ENCODE peak calls at places on chromosomes 4 and X, in six cellular contexts. P is IMR-90, Y is mesendoderm, D is H1, Q is mesenchymal stem cell, H is trophoblast cell. J is an unnamed sample.

GRCh38 chrX:47091149-47091775 is 13.0 kb downstream of the RGN start:
- DNase-seq in Q (peak), Y (no peak), P (peak), D (no peak), H (no peak), J (peak)

GRCh38 chr4:77950204-77950603 is 87.6 kb downstream of the MRPL1 start:
- DNase-seq in H (no peak), P (no peak), Q (no peak), D (no peak), Y (no peak), J (no peak)

GRCh38 chr4:86497980-86498379 is 96.1 kb upstream of the PTPN13 start:
- DNase-seq in P (no peak), D (no peak), H (no peak), Y (no peak), Q (peak), J (no peak)

GRCh38 chr4:117868201-117868600 is 166.1 kb upstream of the NDST3 start:
- DNase-seq in D (no peak), Q (no peak), H (no peak), P (no peak), Y (no peak), J (no peak)

GRCh38 chr4:31294655-31295054 is 574.5 kb downstream of the PCDH7 start:
- DNase-seq in D (no peak), P (no peak), H (no peak), Q (no peak), Y (no peak), J (no peak)

GRCh38 chr4:182194115-182194834 is 48.9 kb upstream of the TENM3 start:
- DNase-seq in D (no peak), Y (no peak), H (no peak), P (no peak), Q (no peak), J (no peak)

GRCh38 chrX:101485212-101486064 is at the start of gene ARMCX4:
- DNase-seq in P (peak), Q (peak), H (no peak), D (peak), Y (peak), J (peak)

GRCh38 chrX:319579-320125 is 1.1 kb upstream of the GTPBP6 start:
- DNase-seq in Q (no peak), D (no peak), H (no peak), Y (no peak), P (no peak), J (no peak)

GRCh38 chr4:188387134-188387791 is 248.0 kb downstream of the TRIML1 start:
- DNase-seq in D (no peak), Q (peak), P (peak), Y (peak), H (peak), J (peak)

GRCh38 chrX:41116948-41117347 is 31.7 kb downstream of the USP9X start:
- DNase-seq in Y (no peak), Q (no peak), H (no peak), P (no peak), D (no peak), J (no peak)

GRCh38 chr4:102616661-102617060 is 115.5 kb downstream of the NFKB1 start:
- DNase-seq in H (no peak), P (no peak), Y (peak), D (no peak), Q (no peak), J (no peak)

GRCh38 chr4:42656736-42656985 is 244 bp downstream of the ATP8A1 start:
- DNase-seq in H (no peak), P (no peak), D (no peak), Q (no peak), Y (no peak), J (no peak)

GRCh38 chr4:91734682-91735081 is 569.1 kb upstream of the GRID2 start:
- DNase-seq in Q (no peak), D (no peak), H (no peak), P (no peak), Y (no peak), J (no peak)

GRCh38 chr4:17561195-17561909 is 15.6 kb upstream of the LAP3 start:
- DNase-seq in P (peak), D (no peak), Y (no peak), Q (no peak), H (peak), J (no peak)

GRCh38 chr4:8235686-8236085 is 33.9 kb upstream of the HTRA3 start:
- DNase-seq in P (no peak), D (no peak), Q (no peak), H (no peak), Y (no peak), J (no peak)

GRCh38 chr4:20615492-20616136 is 84.6 kb upstream of the PACRGL start:
- DNase-seq in Q (no peak), H (no peak), P (no peak), D (no peak), Y (peak), J (no peak)

GRCh38 chr4:19298998-19299397 is 952.7 kb upstream of the SLIT2 start:
- DNase-seq in H (no peak), Y (no peak), P (peak), D (no peak), Q (peak), J (no peak)

GRCh38 chr4:71978192-71978845 is 53.5 kb upstream of the NPFFR2 start:
- DNase-seq in Q (no peak), P (no peak), H (no peak), Y (no peak), D (no peak), J (no peak)

GRCh38 chr4:40157444-40157843 is 39.4 kb upstream of the RHOH start:
- DNase-seq in Y (no peak), P (no peak), H (no peak), Q (peak), D (no peak), J (no peak)
- H3K4me3 ChIP-seq in Y (no peak), P (no peak), H (no peak), Q (no peak), D (no peak), J (no peak)

GRCh38 chr4:3495341-3495975 is 32.4 kb downstream of the DOK7 start:
- DNase-seq in Y (no peak), D (no peak), H (no peak), Q (no peak), P (no peak), J (no peak)
- H3K27ac ChIP-seq in Y (no peak), D (no peak), H (no peak), Q (no peak), P (no peak), J (no peak)

GRCh38 chr4:142030010-142030409 is 393.6 kb downstream of the IL15 start:
- DNase-seq in Q (no peak), P (no peak), Y (no peak), H (no peak), D (no peak), J (no peak)
- H3K23ac ChIP-seq in Q (no peak), P (no peak), Y (no peak), H (no peak), D (no peak), J (no peak)

DNA sequence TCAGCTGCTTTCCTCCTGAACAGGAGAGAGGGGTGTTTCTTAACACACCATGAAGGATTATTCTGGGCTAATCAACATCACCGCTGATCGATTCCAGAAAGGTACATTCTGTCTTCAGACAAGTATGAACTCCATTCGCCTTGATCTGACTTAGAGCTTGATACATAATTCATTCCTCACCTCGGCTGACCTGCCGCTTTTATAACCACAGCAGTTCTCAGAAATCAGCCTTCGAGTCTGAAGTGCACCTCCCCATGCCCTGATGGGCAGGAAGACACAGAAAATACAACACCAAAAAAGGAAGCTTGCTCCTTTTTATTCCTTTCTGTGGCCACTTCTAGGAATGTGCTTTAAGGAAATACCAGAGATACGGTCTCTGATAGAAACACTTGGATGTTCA is 85.7 kb downstream of the JAKMIP1 start:
- DNase-seq in P (no peak), D (no peak), Y (no peak), Q (no peak), H (no peak), J (no peak)
- H3K4me3 ChIP-seq in P (no peak), D (no peak), Y (no peak), Q (no peak), H (no peak), J (no peak)

GRCh38 chr4:48339642-48340041 is 1.7 kb upstream of the SLAIN2 start:
- DNase-seq in Y (no peak), D (no peak), H (no peak), Q (peak), P (no peak), J (no peak)
- H3K27ac ChIP-seq in Y (no peak), D (no peak), H (no peak), Q (peak), P (no peak), J (no peak)

DNA sequence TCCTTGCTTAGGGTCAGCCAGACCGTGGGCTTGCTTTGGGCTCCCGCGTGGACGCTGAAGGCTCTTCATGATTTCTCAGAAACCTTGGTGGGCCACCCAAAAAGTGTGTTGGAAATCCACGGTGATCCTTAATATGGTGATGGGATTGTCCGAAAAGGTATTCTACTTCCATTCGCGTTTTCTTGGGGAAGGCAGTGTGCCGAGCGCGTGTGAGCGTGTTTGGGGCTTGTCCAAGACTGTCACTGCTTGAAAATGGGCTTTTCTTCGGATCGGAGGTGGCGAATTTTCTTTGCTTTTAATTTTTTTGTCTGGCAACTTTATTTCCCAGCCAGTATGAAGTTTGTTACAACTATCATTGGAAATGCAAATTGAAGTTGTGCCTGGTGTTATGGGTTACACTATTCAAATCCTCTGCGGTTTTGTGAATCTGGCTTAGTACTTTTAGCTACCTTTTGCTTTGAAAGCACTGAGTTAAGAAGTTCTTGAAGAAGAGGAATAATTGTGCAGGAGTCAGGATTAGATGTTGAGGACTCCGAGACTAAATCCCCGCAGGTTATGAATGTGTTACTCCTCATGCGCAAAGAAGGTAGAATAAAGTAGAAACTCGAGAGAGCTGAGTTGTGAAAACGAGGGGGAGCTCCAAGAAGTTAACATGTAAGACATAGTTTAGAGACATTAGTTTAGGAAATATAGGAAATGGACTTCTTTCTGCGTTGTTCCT is 3.2 kb downstream of the SPRY1 start:
- DNase-seq in P (no peak), Y (peak), D (no peak), H (no peak), Q (peak), J (no peak)
- H3K23ac ChIP-seq in P (peak), Y (no peak), D (no peak), H (no peak), Q (no peak), J (no peak)

J was measured in neuronal stem cell.